ENCODE peak calls at places on chromosomes 16 and 17, in four cellular contexts. One of them, this sample, is unnamed.

GRCh38 chr16:17832738-17833137 is 362.0 kb upstream of the XYLT1 start:
- DNase-seq in pancreas: no peak
- DNase-seq in mesendoderm: no peak
- DNase-seq in sigmoid colon: no peak
- DNase-seq in this sample: peak

GRCh38 chr16:86075839-86076440 is 177.0 kb downstream of the IRF8 start:
- DNase-seq in pancreas: peak
- DNase-seq in mesendoderm: no peak
- DNase-seq in sigmoid colon: peak
- DNase-seq in this sample: no peak

GRCh38 chr17:55161935-55162555 is 102.7 kb upstream of the HLF start:
- DNase-seq in pancreas: no peak
- DNase-seq in mesendoderm: peak
- DNase-seq in sigmoid colon: no peak
- DNase-seq in this sample: peak

GRCh38 chr17:74737299-74738050 is 419 bp downstream of the RAB37 start:
- DNase-seq in pancreas: no peak
- DNase-seq in mesendoderm: peak
- DNase-seq in sigmoid colon: no peak
- DNase-seq in this sample: no peak

GRCh38 chr17:50719924-50720805 is 762 bp downstream of the LUC7L3 start:
- DNase-seq in pancreas: no peak
- DNase-seq in mesendoderm: no peak
- DNase-seq in sigmoid colon: no peak
- DNase-seq in this sample: no peak

GRCh38 chr16:27314161-27314723 is 468 bp downstream of the IL4R start:
- DNase-seq in pancreas: peak
- DNase-seq in mesendoderm: peak
- DNase-seq in sigmoid colon: peak
- DNase-seq in this sample: peak

GRCh38 chr17:83204230-83204725 is 124.9 kb downstream of the METRNL start:
- DNase-seq in pancreas: no peak
- DNase-seq in mesendoderm: no peak
- DNase-seq in sigmoid colon: no peak
- DNase-seq in this sample: no peak

GRCh38 chr16:27225536-27226360 is 22.4 kb downstream of the KDM8 start:
- DNase-seq in pancreas: no peak
- DNase-seq in mesendoderm: no peak
- DNase-seq in sigmoid colon: no peak
- DNase-seq in this sample: no peak

GRCh38 chr16:48950184-48950583 is 331.5 kb downstream of the CBLN1 start:
- DNase-seq in pancreas: no peak
- DNase-seq in mesendoderm: no peak
- DNase-seq in sigmoid colon: no peak
- DNase-seq in this sample: no peak

GRCh38 chr16:17470871-17471744 is at the start of gene XYLT1:
- DNase-seq in pancreas: peak
- DNase-seq in mesendoderm: peak
- DNase-seq in sigmoid colon: peak
- DNase-seq in this sample: peak

GRCh38 chr17:50863221-50863843 is 2.8 kb downstream of the TOB1 start:
- DNase-seq in pancreas: no peak
- DNase-seq in mesendoderm: peak
- DNase-seq in sigmoid colon: peak
- DNase-seq in this sample: no peak

GRCh38 chr16:72066747-72067146 is 3.7 kb downstream of the HPR start:
- DNase-seq in pancreas: no peak
- DNase-seq in mesendoderm: peak
- DNase-seq in sigmoid colon: no peak
- DNase-seq in this sample: no peak

GRCh38 chr16:25213709-25214416 is 2.9 kb upstream of the AQP8 start:
- DNase-seq in pancreas: no peak
- DNase-seq in mesendoderm: no peak
- DNase-seq in sigmoid colon: no peak
- DNase-seq in this sample: no peak

GRCh38 chr16:68283840-68284595 is 19.7 kb downstream of the SLC7A6 start:
- DNase-seq in pancreas: no peak
- DNase-seq in mesendoderm: no peak
- DNase-seq in sigmoid colon: no peak
- DNase-seq in this sample: no peak

GRCh38 chr16:67269766-67270165 is 9.6 kb upstream of the PLEKHG4 start:
- DNase-seq in pancreas: no peak
- DNase-seq in mesendoderm: peak
- DNase-seq in sigmoid colon: peak
- DNase-seq in this sample: no peak

GRCh38 chr16:88448461-88449266 is 4.4 kb upstream of the ZFPM1 start:
- DNase-seq in pancreas: no peak
- DNase-seq in mesendoderm: no peak
- DNase-seq in sigmoid colon: no peak
- DNase-seq in this sample: no peak

GRCh38 chr17:5049314-5049819 is 14.1 kb upstream of the SLC52A1 start:
- DNase-seq in pancreas: no peak
- DNase-seq in mesendoderm: no peak
- DNase-seq in sigmoid colon: no peak
- DNase-seq in this sample: no peak

GRCh38 chr16:27698266-27698665 is 148.3 kb downstream of the KATNIP start:
- DNase-seq in pancreas: no peak
- DNase-seq in mesendoderm: peak
- DNase-seq in sigmoid colon: no peak
- DNase-seq in this sample: no peak

GRCh38 chr17:45641541-45641940 is 142.6 kb upstream of the CRHR1 start:
- DNase-seq in pancreas: no peak
- DNase-seq in mesendoderm: no peak
- DNase-seq in sigmoid colon: no peak
- DNase-seq in this sample: no peak

GRCh38 chr17:69064476-69064875 is 3.7 kb upstream of the ABCA9 start:
- DNase-seq in pancreas: no peak
- DNase-seq in mesendoderm: no peak
- DNase-seq in sigmoid colon: no peak
- DNase-seq in this sample: no peak

GRCh38 chr17:1861391-1862010 is 31.7 kb downstream of the RPA1 start:
- DNase-seq in pancreas: no peak
- DNase-seq in mesendoderm: no peak
- DNase-seq in sigmoid colon: peak
- DNase-seq in this sample: no peak

GRCh38 chr16:58732545-58733247 is 1.4 kb downstream of the GOT2 start:
- DNase-seq in pancreas: no peak
- DNase-seq in mesendoderm: peak
- DNase-seq in sigmoid colon: no peak
- DNase-seq in this sample: no peak

GRCh38 chr17:81033535-81034167 is 1.3 kb upstream of the BAIAP2 start:
- DNase-seq in pancreas: peak
- DNase-seq in mesendoderm: no peak
- DNase-seq in sigmoid colon: no peak
- DNase-seq in this sample: no peak

GRCh38 chr16:3171855-3172593 is 16.0 kb upstream of the OR1F1 start:
- DNase-seq in pancreas: no peak
- DNase-seq in mesendoderm: peak
- DNase-seq in sigmoid colon: peak
- DNase-seq in this sample: no peak

GRCh38 chr17:82832881-82833475 is 6.8 kb downstream of the ZNF750 start:
- DNase-seq in pancreas: no peak
- DNase-seq in mesendoderm: no peak
- DNase-seq in sigmoid colon: peak
- DNase-seq in this sample: no peak

GRCh38 chr17:73802314-73802713 is 158.1 kb upstream of the SDK2 start:
- DNase-seq in pancreas: no peak
- DNase-seq in mesendoderm: no peak
- DNase-seq in sigmoid colon: no peak
- DNase-seq in this sample: no peak

GRCh38 chr17:17681744-17682292 is 560 bp downstream of the RAI1 start:
- DNase-seq in pancreas: no peak
- DNase-seq in mesendoderm: no peak
- DNase-seq in sigmoid colon: peak
- DNase-seq in this sample: no peak

GRCh38 chr16:29156511-29156910 is 171.7 kb downstream of the LAT start:
- DNase-seq in pancreas: no peak
- DNase-seq in mesendoderm: peak
- DNase-seq in sigmoid colon: no peak
- DNase-seq in this sample: no peak

GRCh38 chr17:79026345-79027273 is 2.6 kb downstream of the C1QTNF1 start:
- DNase-seq in pancreas: no peak
- DNase-seq in mesendoderm: no peak
- DNase-seq in sigmoid colon: peak
- DNase-seq in this sample: no peak

GRCh38 chr16:56332464-56333079 is 92.8 kb downstream of the AMFR start:
- DNase-seq in pancreas: peak
- DNase-seq in mesendoderm: peak
- DNase-seq in sigmoid colon: no peak
- DNase-seq in this sample: no peak

GRCh38 chr17:15377608-15378007 is 36.2 kb upstream of the TEKT3 start:
- DNase-seq in pancreas: no peak
- DNase-seq in mesendoderm: no peak
- DNase-seq in sigmoid colon: no peak
- DNase-seq in this sample: no peak

GRCh38 chr17:81931557-81932332 is 4.2 kb upstream of the MAFG start:
- DNase-seq in pancreas: peak
- DNase-seq in mesendoderm: no peak
- DNase-seq in sigmoid colon: no peak
- DNase-seq in this sample: no peak

DNA sequence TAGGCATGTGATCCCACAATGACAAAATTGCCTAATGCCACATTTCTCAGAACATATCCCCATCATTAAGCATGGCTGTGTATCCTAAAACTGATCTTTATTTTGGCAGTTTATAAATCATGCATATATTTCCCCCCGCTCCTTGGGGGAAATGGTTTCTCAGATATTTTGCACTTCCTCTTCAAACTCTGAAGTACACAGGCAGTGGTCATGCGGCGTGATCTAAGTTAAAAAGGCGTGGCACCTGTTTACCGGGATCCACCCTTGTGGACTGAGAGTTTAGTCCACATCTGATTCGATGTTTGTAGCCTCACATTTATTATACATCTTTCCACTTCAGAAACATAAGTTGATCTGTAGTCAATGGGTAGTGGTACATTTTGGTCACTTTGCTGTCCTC is 51.4 kb downstream of the USP10 start:
- DNase-seq in pancreas: no peak
- DNase-seq in mesendoderm: no peak
- DNase-seq in sigmoid colon: no peak
- DNase-seq in this sample: no peak
- H3K27ac ChIP-seq in pancreas: no peak
- H3K27ac ChIP-seq in mesendoderm: no peak
- H3K27ac ChIP-seq in sigmoid colon: no peak
- H3K27ac ChIP-seq in this sample: no peak

GRCh38 chr16:73672135-73672534 is 624.2 kb upstream of the ZFHX3 start:
- DNase-seq in pancreas: no peak
- DNase-seq in mesendoderm: no peak
- DNase-seq in sigmoid colon: no peak
- DNase-seq in this sample: no peak

GRCh38 chr16:73669535-73670274 is 621.8 kb upstream of the ZFHX3 start:
- DNase-seq in pancreas: no peak
- DNase-seq in mesendoderm: no peak
- DNase-seq in sigmoid colon: no peak
- DNase-seq in this sample: no peak

DNA sequence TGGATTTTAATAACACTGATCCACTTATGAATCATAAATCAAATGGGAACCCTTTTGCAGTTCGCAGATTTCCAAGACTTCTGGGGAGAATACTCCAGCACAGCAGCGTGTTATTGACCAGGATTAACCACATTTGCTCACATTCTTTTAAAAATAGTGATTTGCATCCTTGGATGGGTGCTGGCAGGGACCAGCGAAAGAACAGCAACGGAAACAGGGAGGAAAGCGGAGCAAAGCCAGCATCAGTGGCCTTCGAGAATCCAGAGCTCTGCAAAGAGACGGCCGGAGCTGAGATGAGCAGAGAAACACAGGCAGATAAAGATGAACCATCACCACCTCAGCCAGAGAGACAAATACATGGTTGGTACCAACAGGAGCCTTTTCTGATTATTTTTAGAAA is 623.2 kb upstream of the ZFHX3 start:
- DNase-seq in pancreas: no peak
- DNase-seq in mesendoderm: no peak
- DNase-seq in sigmoid colon: no peak
- DNase-seq in this sample: no peak
- H3K27ac ChIP-seq in pancreas: no peak
- H3K27ac ChIP-seq in mesendoderm: no peak
- H3K27ac ChIP-seq in sigmoid colon: no peak
- H3K27ac ChIP-seq in this sample: no peak

GRCh38 chr16:8862309-8863130 is 6.3 kb downstream of the CARHSP1 start:
- DNase-seq in pancreas: peak
- DNase-seq in mesendoderm: no peak
- DNase-seq in sigmoid colon: no peak
- DNase-seq in this sample: no peak
- H3K27ac ChIP-seq in pancreas: peak
- H3K27ac ChIP-seq in mesendoderm: no peak
- H3K27ac ChIP-seq in sigmoid colon: no peak
- H3K27ac ChIP-seq in this sample: no peak

DNA sequence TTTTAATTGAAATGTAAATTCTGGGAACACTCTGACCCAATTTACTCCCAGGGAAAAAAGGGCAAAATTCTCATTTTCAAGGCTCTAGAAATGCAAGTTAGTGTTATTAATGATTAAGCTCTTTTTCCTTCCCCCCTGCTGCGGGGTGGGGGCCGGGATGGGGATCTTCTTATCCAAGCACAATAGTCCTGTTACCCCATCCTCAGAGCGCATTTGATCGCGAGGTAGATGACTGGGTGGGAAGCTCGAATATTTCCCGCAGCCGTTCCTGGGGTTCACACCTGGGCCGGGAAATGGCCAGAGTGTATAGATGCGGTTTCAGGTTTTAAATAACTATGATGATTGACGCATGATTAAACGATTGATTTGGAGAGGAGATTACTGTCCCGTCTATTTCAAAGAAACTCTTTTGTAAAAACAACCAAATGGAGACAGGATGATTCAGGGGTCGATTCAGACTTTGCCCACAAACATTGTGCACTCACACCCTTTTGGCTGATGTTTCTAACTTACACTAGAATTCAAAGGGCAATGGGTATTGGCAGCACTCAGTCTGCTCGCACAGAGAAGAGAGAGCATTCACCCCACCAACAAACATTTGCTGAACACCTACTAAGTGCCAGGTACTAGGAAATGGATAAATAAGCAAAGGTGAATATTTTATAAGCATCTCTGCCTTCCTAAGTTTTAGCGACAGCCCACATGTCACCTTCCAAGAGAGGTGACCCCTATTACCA is 55.0 kb downstream of the SALL1 start:
- DNase-seq in pancreas: no peak
- DNase-seq in mesendoderm: no peak
- DNase-seq in sigmoid colon: no peak
- DNase-seq in this sample: no peak
- H3K27ac ChIP-seq in pancreas: no peak
- H3K27ac ChIP-seq in mesendoderm: no peak
- H3K27ac ChIP-seq in sigmoid colon: no peak
- H3K27ac ChIP-seq in this sample: no peak

This sample was measured in keratinocyte.